ENCODE peak calls at places on chromosomes 5 and 9, in eight cellular contexts. One of them, this sample, is unnamed.

GRCh38 chr5:178424141-178424855 is 165.9 kb downstream of the COL23A1 start:
- DNase-seq in endothelial cell of umbilical vein: no peak
- DNase-seq in Caki2: no peak
- DNase-seq in activated CD8-positive, alpha-beta memory T cell treated with anti-CD3 and anti-CD28 coated beads for 1 hour: no peak
- DNase-seq in left ventricle myocardium inferior: no peak
- DNase-seq in stimulated activated CD4-positive, alpha-beta T cell treated with anti-CD3 and anti-CD28 coated beads, Interleukin-12 subunit alpha, Interleukin-12 subunit beta, amount 100 ng/mL, for 4 hours: no peak
- DNase-seq in heart left ventricle: no peak
- DNase-seq in brain microvascular endothelial cell: no peak
- DNase-seq in this sample: no peak

GRCh38 chr5:178386532-178386931 is 153.9 kb upstream of the PHYKPL start:
- DNase-seq in Caki2: no peak
- DNase-seq in stimulated activated CD4-positive, alpha-beta T cell treated with anti-CD3 and anti-CD28 coated beads, Interleukin-12 subunit alpha, Interleukin-12 subunit beta, amount 100 ng/mL, for 4 hours: no peak
- DNase-seq in brain microvascular endothelial cell: no peak
- DNase-seq in activated CD8-positive, alpha-beta memory T cell treated with anti-CD3 and anti-CD28 coated beads for 1 hour: no peak
- DNase-seq in heart left ventricle: no peak
- DNase-seq in left ventricle myocardium inferior: no peak
- DNase-seq in endothelial cell of umbilical vein: no peak
- DNase-seq in this sample: no peak

GRCh38 chr5:59275537-59276276 is 617.8 kb downstream of the PDE4D start:
- DNase-seq in brain microvascular endothelial cell: peak
- DNase-seq in left ventricle myocardium inferior: peak
- DNase-seq in endothelial cell of umbilical vein: peak
- DNase-seq in Caki2: no peak
- DNase-seq in activated CD8-positive, alpha-beta memory T cell treated with anti-CD3 and anti-CD28 coated beads for 1 hour: no peak
- DNase-seq in stimulated activated CD4-positive, alpha-beta T cell treated with anti-CD3 and anti-CD28 coated beads, Interleukin-12 subunit alpha, Interleukin-12 subunit beta, amount 100 ng/mL, for 4 hours: no peak
- DNase-seq in heart left ventricle: peak
- DNase-seq in this sample: no peak

GRCh38 chr5:127042593-127042992 is 12.2 kb upstream of the MARCHF3 start:
- DNase-seq in heart left ventricle: no peak
- DNase-seq in Caki2: no peak
- DNase-seq in activated CD8-positive, alpha-beta memory T cell treated with anti-CD3 and anti-CD28 coated beads for 1 hour: no peak
- DNase-seq in endothelial cell of umbilical vein: peak
- DNase-seq in stimulated activated CD4-positive, alpha-beta T cell treated with anti-CD3 and anti-CD28 coated beads, Interleukin-12 subunit alpha, Interleukin-12 subunit beta, amount 100 ng/mL, for 4 hours: no peak
- DNase-seq in brain microvascular endothelial cell: no peak
- DNase-seq in left ventricle myocardium inferior: no peak
- DNase-seq in this sample: no peak

GRCh38 chr5:112694853-112695709 is 42.6 kb upstream of the APC start:
- DNase-seq in left ventricle myocardium inferior: no peak
- DNase-seq in stimulated activated CD4-positive, alpha-beta T cell treated with anti-CD3 and anti-CD28 coated beads, Interleukin-12 subunit alpha, Interleukin-12 subunit beta, amount 100 ng/mL, for 4 hours: no peak
- DNase-seq in Caki2: no peak
- DNase-seq in brain microvascular endothelial cell: peak
- DNase-seq in activated CD8-positive, alpha-beta memory T cell treated with anti-CD3 and anti-CD28 coated beads for 1 hour: no peak
- DNase-seq in heart left ventricle: no peak
- DNase-seq in endothelial cell of umbilical vein: no peak
- DNase-seq in this sample: peak

GRCh38 chr9:126301985-126302603 is 24.5 kb upstream of the MVB12B start:
- DNase-seq in stimulated activated CD4-positive, alpha-beta T cell treated with anti-CD3 and anti-CD28 coated beads, Interleukin-12 subunit alpha, Interleukin-12 subunit beta, amount 100 ng/mL, for 4 hours: peak
- DNase-seq in Caki2: peak
- DNase-seq in endothelial cell of umbilical vein: peak
- DNase-seq in left ventricle myocardium inferior: peak
- DNase-seq in brain microvascular endothelial cell: peak
- DNase-seq in activated CD8-positive, alpha-beta memory T cell treated with anti-CD3 and anti-CD28 coated beads for 1 hour: peak
- DNase-seq in heart left ventricle: peak
- DNase-seq in this sample: peak

GRCh38 chr9:127945942-127946341 is 8.3 kb upstream of the DPM2 start:
- DNase-seq in heart left ventricle: no peak
- DNase-seq in stimulated activated CD4-positive, alpha-beta T cell treated with anti-CD3 and anti-CD28 coated beads, Interleukin-12 subunit alpha, Interleukin-12 subunit beta, amount 100 ng/mL, for 4 hours: no peak
- DNase-seq in brain microvascular endothelial cell: no peak
- DNase-seq in endothelial cell of umbilical vein: no peak
- DNase-seq in left ventricle myocardium inferior: no peak
- DNase-seq in Caki2: no peak
- DNase-seq in activated CD8-positive, alpha-beta memory T cell treated with anti-CD3 and anti-CD28 coated beads for 1 hour: no peak
- DNase-seq in this sample: no peak

GRCh38 chr5:61332369-61332745 is 299 bp downstream of the ZSWIM6 start:
- DNase-seq in endothelial cell of umbilical vein: no peak
- DNase-seq in heart left ventricle: peak
- DNase-seq in activated CD8-positive, alpha-beta memory T cell treated with anti-CD3 and anti-CD28 coated beads for 1 hour: peak
- DNase-seq in Caki2: no peak
- DNase-seq in brain microvascular endothelial cell: no peak
- DNase-seq in left ventricle myocardium inferior: peak
- DNase-seq in stimulated activated CD4-positive, alpha-beta T cell treated with anti-CD3 and anti-CD28 coated beads, Interleukin-12 subunit alpha, Interleukin-12 subunit beta, amount 100 ng/mL, for 4 hours: peak
- DNase-seq in this sample: no peak

GRCh38 chr9:136857606-136858412 is 5.7 kb downstream of the MAMDC4 start:
- DNase-seq in endothelial cell of umbilical vein: no peak
- DNase-seq in activated CD8-positive, alpha-beta memory T cell treated with anti-CD3 and anti-CD28 coated beads for 1 hour: no peak
- DNase-seq in Caki2: no peak
- DNase-seq in heart left ventricle: peak
- DNase-seq in left ventricle myocardium inferior: peak
- DNase-seq in stimulated activated CD4-positive, alpha-beta T cell treated with anti-CD3 and anti-CD28 coated beads, Interleukin-12 subunit alpha, Interleukin-12 subunit beta, amount 100 ng/mL, for 4 hours: no peak
- DNase-seq in brain microvascular endothelial cell: no peak
- DNase-seq in this sample: peak

GRCh38 chr5:103498211-103498610 is 64.4 kb downstream of the NUDT12 start:
- DNase-seq in left ventricle myocardium inferior: no peak
- DNase-seq in heart left ventricle: no peak
- DNase-seq in Caki2: no peak
- DNase-seq in stimulated activated CD4-positive, alpha-beta T cell treated with anti-CD3 and anti-CD28 coated beads, Interleukin-12 subunit alpha, Interleukin-12 subunit beta, amount 100 ng/mL, for 4 hours: no peak
- DNase-seq in activated CD8-positive, alpha-beta memory T cell treated with anti-CD3 and anti-CD28 coated beads for 1 hour: no peak
- DNase-seq in brain microvascular endothelial cell: no peak
- DNase-seq in endothelial cell of umbilical vein: no peak
- DNase-seq in this sample: no peak

GRCh38 chr9:94892675-94893074 is 166.2 kb downstream of the AOPEP start:
- DNase-seq in activated CD8-positive, alpha-beta memory T cell treated with anti-CD3 and anti-CD28 coated beads for 1 hour: no peak
- DNase-seq in Caki2: no peak
- DNase-seq in endothelial cell of umbilical vein: no peak
- DNase-seq in heart left ventricle: no peak
- DNase-seq in stimulated activated CD4-positive, alpha-beta T cell treated with anti-CD3 and anti-CD28 coated beads, Interleukin-12 subunit alpha, Interleukin-12 subunit beta, amount 100 ng/mL, for 4 hours: no peak
- DNase-seq in left ventricle myocardium inferior: no peak
- DNase-seq in brain microvascular endothelial cell: no peak
- DNase-seq in this sample: no peak

GRCh38 chr5:116176124-116176523 is 91.3 kb downstream of the COMMD10 start:
- DNase-seq in heart left ventricle: peak
- DNase-seq in stimulated activated CD4-positive, alpha-beta T cell treated with anti-CD3 and anti-CD28 coated beads, Interleukin-12 subunit alpha, Interleukin-12 subunit beta, amount 100 ng/mL, for 4 hours: no peak
- DNase-seq in left ventricle myocardium inferior: no peak
- DNase-seq in endothelial cell of umbilical vein: no peak
- DNase-seq in Caki2: no peak
- DNase-seq in activated CD8-positive, alpha-beta memory T cell treated with anti-CD3 and anti-CD28 coated beads for 1 hour: no peak
- DNase-seq in brain microvascular endothelial cell: no peak
- DNase-seq in this sample: no peak

GRCh38 chr9:85469041-85469440 is 272.7 kb downstream of the AGTPBP1 start:
- DNase-seq in stimulated activated CD4-positive, alpha-beta T cell treated with anti-CD3 and anti-CD28 coated beads, Interleukin-12 subunit alpha, Interleukin-12 subunit beta, amount 100 ng/mL, for 4 hours: no peak
- DNase-seq in brain microvascular endothelial cell: no peak
- DNase-seq in Caki2: no peak
- DNase-seq in activated CD8-positive, alpha-beta memory T cell treated with anti-CD3 and anti-CD28 coated beads for 1 hour: no peak
- DNase-seq in endothelial cell of umbilical vein: no peak
- DNase-seq in heart left ventricle: no peak
- DNase-seq in left ventricle myocardium inferior: no peak
- DNase-seq in this sample: no peak

GRCh38 chr5:173472784-173473278 is 143.6 kb downstream of the BOD1 start:
- DNase-seq in activated CD8-positive, alpha-beta memory T cell treated with anti-CD3 and anti-CD28 coated beads for 1 hour: no peak
- DNase-seq in heart left ventricle: peak
- DNase-seq in brain microvascular endothelial cell: no peak
- DNase-seq in endothelial cell of umbilical vein: no peak
- DNase-seq in stimulated activated CD4-positive, alpha-beta T cell treated with anti-CD3 and anti-CD28 coated beads, Interleukin-12 subunit alpha, Interleukin-12 subunit beta, amount 100 ng/mL, for 4 hours: no peak
- DNase-seq in left ventricle myocardium inferior: peak
- DNase-seq in Caki2: no peak
- DNase-seq in this sample: no peak

GRCh38 chr9:18182636-18183035 is 291.3 kb upstream of the ADAMTSL1 start:
- DNase-seq in endothelial cell of umbilical vein: no peak
- DNase-seq in Caki2: no peak
- DNase-seq in left ventricle myocardium inferior: no peak
- DNase-seq in heart left ventricle: no peak
- DNase-seq in brain microvascular endothelial cell: no peak
- DNase-seq in stimulated activated CD4-positive, alpha-beta T cell treated with anti-CD3 and anti-CD28 coated beads, Interleukin-12 subunit alpha, Interleukin-12 subunit beta, amount 100 ng/mL, for 4 hours: no peak
- DNase-seq in activated CD8-positive, alpha-beta memory T cell treated with anti-CD3 and anti-CD28 coated beads for 1 hour: no peak
- DNase-seq in this sample: no peak

GRCh38 chr5:39106332-39106731 is 32.1 kb upstream of the RICTOR start:
- DNase-seq in endothelial cell of umbilical vein: no peak
- DNase-seq in stimulated activated CD4-positive, alpha-beta T cell treated with anti-CD3 and anti-CD28 coated beads, Interleukin-12 subunit alpha, Interleukin-12 subunit beta, amount 100 ng/mL, for 4 hours: no peak
- DNase-seq in brain microvascular endothelial cell: no peak
- DNase-seq in Caki2: no peak
- DNase-seq in heart left ventricle: no peak
- DNase-seq in left ventricle myocardium inferior: no peak
- DNase-seq in activated CD8-positive, alpha-beta memory T cell treated with anti-CD3 and anti-CD28 coated beads for 1 hour: no peak
- DNase-seq in this sample: peak

GRCh38 chr5:7904170-7904569 is 35.2 kb downstream of the MTRR start:
- DNase-seq in brain microvascular endothelial cell: no peak
- DNase-seq in activated CD8-positive, alpha-beta memory T cell treated with anti-CD3 and anti-CD28 coated beads for 1 hour: no peak
- DNase-seq in endothelial cell of umbilical vein: peak
- DNase-seq in left ventricle myocardium inferior: no peak
- DNase-seq in heart left ventricle: no peak
- DNase-seq in Caki2: peak
- DNase-seq in stimulated activated CD4-positive, alpha-beta T cell treated with anti-CD3 and anti-CD28 coated beads, Interleukin-12 subunit alpha, Interleukin-12 subunit beta, amount 100 ng/mL, for 4 hours: no peak
- DNase-seq in this sample: peak

GRCh38 chr5:72599519-72600400 is 92.5 kb upstream of the ZNF366 start:
- DNase-seq in heart left ventricle: no peak
- DNase-seq in brain microvascular endothelial cell: peak
- DNase-seq in left ventricle myocardium inferior: no peak
- DNase-seq in Caki2: peak
- DNase-seq in activated CD8-positive, alpha-beta memory T cell treated with anti-CD3 and anti-CD28 coated beads for 1 hour: no peak
- DNase-seq in endothelial cell of umbilical vein: peak
- DNase-seq in stimulated activated CD4-positive, alpha-beta T cell treated with anti-CD3 and anti-CD28 coated beads, Interleukin-12 subunit alpha, Interleukin-12 subunit beta, amount 100 ng/mL, for 4 hours: no peak
- DNase-seq in this sample: peak

GRCh38 chr5:170360712-170361501 is 28.3 kb downstream of the KCNMB1 start:
- DNase-seq in heart left ventricle: no peak
- DNase-seq in left ventricle myocardium inferior: no peak
- DNase-seq in activated CD8-positive, alpha-beta memory T cell treated with anti-CD3 and anti-CD28 coated beads for 1 hour: no peak
- DNase-seq in brain microvascular endothelial cell: no peak
- DNase-seq in endothelial cell of umbilical vein: no peak
- DNase-seq in Caki2: no peak
- DNase-seq in stimulated activated CD4-positive, alpha-beta T cell treated with anti-CD3 and anti-CD28 coated beads, Interleukin-12 subunit alpha, Interleukin-12 subunit beta, amount 100 ng/mL, for 4 hours: no peak
- DNase-seq in this sample: no peak

GRCh38 chr9:36855443-36856315 is 178.4 kb downstream of the PAX5 start:
- DNase-seq in Caki2: no peak
- DNase-seq in left ventricle myocardium inferior: no peak
- DNase-seq in stimulated activated CD4-positive, alpha-beta T cell treated with anti-CD3 and anti-CD28 coated beads, Interleukin-12 subunit alpha, Interleukin-12 subunit beta, amount 100 ng/mL, for 4 hours: peak
- DNase-seq in endothelial cell of umbilical vein: peak
- DNase-seq in heart left ventricle: no peak
- DNase-seq in activated CD8-positive, alpha-beta memory T cell treated with anti-CD3 and anti-CD28 coated beads for 1 hour: no peak
- DNase-seq in brain microvascular endothelial cell: no peak
- DNase-seq in this sample: peak

GRCh38 chr5:174307656-174308271 is 262.3 kb downstream of the NSG2 start:
- DNase-seq in heart left ventricle: no peak
- DNase-seq in stimulated activated CD4-positive, alpha-beta T cell treated with anti-CD3 and anti-CD28 coated beads, Interleukin-12 subunit alpha, Interleukin-12 subunit beta, amount 100 ng/mL, for 4 hours: no peak
- DNase-seq in Caki2: no peak
- DNase-seq in endothelial cell of umbilical vein: no peak
- DNase-seq in activated CD8-positive, alpha-beta memory T cell treated with anti-CD3 and anti-CD28 coated beads for 1 hour: no peak
- DNase-seq in left ventricle myocardium inferior: no peak
- DNase-seq in brain microvascular endothelial cell: no peak
- DNase-seq in this sample: no peak

GRCh38 chr5:95619096-95619495 is 791 bp upstream of the GPR150 start:
- DNase-seq in stimulated activated CD4-positive, alpha-beta T cell treated with anti-CD3 and anti-CD28 coated beads, Interleukin-12 subunit alpha, Interleukin-12 subunit beta, amount 100 ng/mL, for 4 hours: no peak
- DNase-seq in Caki2: no peak
- DNase-seq in heart left ventricle: no peak
- DNase-seq in left ventricle myocardium inferior: no peak
- DNase-seq in endothelial cell of umbilical vein: peak
- DNase-seq in activated CD8-positive, alpha-beta memory T cell treated with anti-CD3 and anti-CD28 coated beads for 1 hour: no peak
- DNase-seq in brain microvascular endothelial cell: peak
- DNase-seq in this sample: no peak

GRCh38 chr9:37302277-37302676 is 120.2 kb upstream of the GRHPR start:
- DNase-seq in stimulated activated CD4-positive, alpha-beta T cell treated with anti-CD3 and anti-CD28 coated beads, Interleukin-12 subunit alpha, Interleukin-12 subunit beta, amount 100 ng/mL, for 4 hours: no peak
- DNase-seq in activated CD8-positive, alpha-beta memory T cell treated with anti-CD3 and anti-CD28 coated beads for 1 hour: no peak
- DNase-seq in brain microvascular endothelial cell: no peak
- DNase-seq in left ventricle myocardium inferior: no peak
- DNase-seq in Caki2: no peak
- DNase-seq in heart left ventricle: no peak
- DNase-seq in endothelial cell of umbilical vein: no peak
- DNase-seq in this sample: no peak

GRCh38 chr5:132227235-132227484 is 493 bp downstream of the P4HA2 start:
- DNase-seq in endothelial cell of umbilical vein: peak
- DNase-seq in brain microvascular endothelial cell: no peak
- DNase-seq in stimulated activated CD4-positive, alpha-beta T cell treated with anti-CD3 and anti-CD28 coated beads, Interleukin-12 subunit alpha, Interleukin-12 subunit beta, amount 100 ng/mL, for 4 hours: no peak
- DNase-seq in Caki2: no peak
- DNase-seq in left ventricle myocardium inferior: no peak
- DNase-seq in activated CD8-positive, alpha-beta memory T cell treated with anti-CD3 and anti-CD28 coated beads for 1 hour: no peak
- DNase-seq in heart left ventricle: no peak
- DNase-seq in this sample: no peak

GRCh38 chr5:176743828-176744583 is 66.4 kb upstream of the UNC5A start:
- DNase-seq in endothelial cell of umbilical vein: no peak
- DNase-seq in Caki2: no peak
- DNase-seq in left ventricle myocardium inferior: no peak
- DNase-seq in heart left ventricle: no peak
- DNase-seq in stimulated activated CD4-positive, alpha-beta T cell treated with anti-CD3 and anti-CD28 coated beads, Interleukin-12 subunit alpha, Interleukin-12 subunit beta, amount 100 ng/mL, for 4 hours: no peak
- DNase-seq in activated CD8-positive, alpha-beta memory T cell treated with anti-CD3 and anti-CD28 coated beads for 1 hour: no peak
- DNase-seq in brain microvascular endothelial cell: no peak
- DNase-seq in this sample: no peak

GRCh38 chr9:106800691-106801090 is 62.3 kb upstream of the ZNF462 start:
- DNase-seq in brain microvascular endothelial cell: peak
- DNase-seq in left ventricle myocardium inferior: no peak
- DNase-seq in Caki2: no peak
- DNase-seq in heart left ventricle: no peak
- DNase-seq in stimulated activated CD4-positive, alpha-beta T cell treated with anti-CD3 and anti-CD28 coated beads, Interleukin-12 subunit alpha, Interleukin-12 subunit beta, amount 100 ng/mL, for 4 hours: no peak
- DNase-seq in activated CD8-positive, alpha-beta memory T cell treated with anti-CD3 and anti-CD28 coated beads for 1 hour: no peak
- DNase-seq in endothelial cell of umbilical vein: no peak
- DNase-seq in this sample: no peak

GRCh38 chr5:177609076-177610059 is 9.4 kb downstream of the B4GALT7 start:
- DNase-seq in brain microvascular endothelial cell: no peak
- DNase-seq in heart left ventricle: no peak
- DNase-seq in left ventricle myocardium inferior: no peak
- DNase-seq in endothelial cell of umbilical vein: no peak
- DNase-seq in activated CD8-positive, alpha-beta memory T cell treated with anti-CD3 and anti-CD28 coated beads for 1 hour: no peak
- DNase-seq in stimulated activated CD4-positive, alpha-beta T cell treated with anti-CD3 and anti-CD28 coated beads, Interleukin-12 subunit alpha, Interleukin-12 subunit beta, amount 100 ng/mL, for 4 hours: no peak
- DNase-seq in Caki2: no peak
- DNase-seq in this sample: no peak

GRCh38 chr5:150632305-150633160 is 7.9 kb upstream of the SYNPO start:
- DNase-seq in stimulated activated CD4-positive, alpha-beta T cell treated with anti-CD3 and anti-CD28 coated beads, Interleukin-12 subunit alpha, Interleukin-12 subunit beta, amount 100 ng/mL, for 4 hours: no peak
- DNase-seq in endothelial cell of umbilical vein: peak
- DNase-seq in heart left ventricle: peak
- DNase-seq in Caki2: no peak
- DNase-seq in activated CD8-positive, alpha-beta memory T cell treated with anti-CD3 and anti-CD28 coated beads for 1 hour: no peak
- DNase-seq in left ventricle myocardium inferior: no peak
- DNase-seq in brain microvascular endothelial cell: peak
- DNase-seq in this sample: peak

GRCh38 chr5:95727764-95728191 is 3.4 kb upstream of the RHOBTB3 start:
- DNase-seq in brain microvascular endothelial cell: no peak
- DNase-seq in heart left ventricle: no peak
- DNase-seq in activated CD8-positive, alpha-beta memory T cell treated with anti-CD3 and anti-CD28 coated beads for 1 hour: no peak
- DNase-seq in left ventricle myocardium inferior: no peak
- DNase-seq in Caki2: no peak
- DNase-seq in stimulated activated CD4-positive, alpha-beta T cell treated with anti-CD3 and anti-CD28 coated beads, Interleukin-12 subunit alpha, Interleukin-12 subunit beta, amount 100 ng/mL, for 4 hours: no peak
- DNase-seq in endothelial cell of umbilical vein: no peak
- DNase-seq in this sample: peak

GRCh38 chr5:141778683-141779082 is 96.7 kb upstream of the ARAP3 start:
- DNase-seq in heart left ventricle: no peak
- DNase-seq in endothelial cell of umbilical vein: no peak
- DNase-seq in stimulated activated CD4-positive, alpha-beta T cell treated with anti-CD3 and anti-CD28 coated beads, Interleukin-12 subunit alpha, Interleukin-12 subunit beta, amount 100 ng/mL, for 4 hours: no peak
- DNase-seq in left ventricle myocardium inferior: no peak
- DNase-seq in brain microvascular endothelial cell: no peak
- DNase-seq in activated CD8-positive, alpha-beta memory T cell treated with anti-CD3 and anti-CD28 coated beads for 1 hour: no peak
- DNase-seq in Caki2: no peak
- DNase-seq in this sample: no peak

GRCh38 chr9:34211395-34211794 is 32.6 kb downstream of the UBAP1 start:
- DNase-seq in heart left ventricle: no peak
- DNase-seq in endothelial cell of umbilical vein: no peak
- DNase-seq in activated CD8-positive, alpha-beta memory T cell treated with anti-CD3 and anti-CD28 coated beads for 1 hour: no peak
- DNase-seq in left ventricle myocardium inferior: no peak
- DNase-seq in Caki2: no peak
- DNase-seq in stimulated activated CD4-positive, alpha-beta T cell treated with anti-CD3 and anti-CD28 coated beads, Interleukin-12 subunit alpha, Interleukin-12 subunit beta, amount 100 ng/mL, for 4 hours: no peak
- DNase-seq in brain microvascular endothelial cell: no peak
- DNase-seq in this sample: no peak

GRCh38 chr9:38467404-38467803 is 43.1 kb upstream of the IGFBPL1 start:
- DNase-seq in endothelial cell of umbilical vein: no peak
- DNase-seq in left ventricle myocardium inferior: no peak
- DNase-seq in activated CD8-positive, alpha-beta memory T cell treated with anti-CD3 and anti-CD28 coated beads for 1 hour: no peak
- DNase-seq in brain microvascular endothelial cell: no peak
- DNase-seq in heart left ventricle: no peak
- DNase-seq in stimulated activated CD4-positive, alpha-beta T cell treated with anti-CD3 and anti-CD28 coated beads, Interleukin-12 subunit alpha, Interleukin-12 subunit beta, amount 100 ng/mL, for 4 hours: no peak
- DNase-seq in Caki2: no peak
- DNase-seq in this sample: no peak

GRCh38 chr5:25160851-25161348 is 516.1 kb upstream of the CDH10 start:
- DNase-seq in Caki2: no peak
- DNase-seq in stimulated activated CD4-positive, alpha-beta T cell treated with anti-CD3 and anti-CD28 coated beads, Interleukin-12 subunit alpha, Interleukin-12 subunit beta, amount 100 ng/mL, for 4 hours: no peak
- DNase-seq in left ventricle myocardium inferior: no peak
- DNase-seq in endothelial cell of umbilical vein: no peak
- DNase-seq in activated CD8-positive, alpha-beta memory T cell treated with anti-CD3 and anti-CD28 coated beads for 1 hour: no peak
- DNase-seq in brain microvascular endothelial cell: no peak
- DNase-seq in heart left ventricle: no peak
- DNase-seq in this sample: no peak

GRCh38 chr5:94432499-94432898 is 185.9 kb downstream of the KIAA0825 start:
- DNase-seq in activated CD8-positive, alpha-beta memory T cell treated with anti-CD3 and anti-CD28 coated beads for 1 hour: no peak
- DNase-seq in stimulated activated CD4-positive, alpha-beta T cell treated with anti-CD3 and anti-CD28 coated beads, Interleukin-12 subunit alpha, Interleukin-12 subunit beta, amount 100 ng/mL, for 4 hours: no peak
- DNase-seq in Caki2: no peak
- DNase-seq in brain microvascular endothelial cell: no peak
- DNase-seq in left ventricle myocardium inferior: no peak
- DNase-seq in endothelial cell of umbilical vein: peak
- DNase-seq in heart left ventricle: no peak
- DNase-seq in this sample: no peak